ENCODE peak calls at places on chromosomes 6 and 20, in nine cellular contexts. One of them, this sample, is unnamed. For H3K4me1, the result is how much of the 10 kb centered on the place peaks cover.

GRCh38 chr6:49958180-49958579 is 5.8 kb downstream of the DEFB114 start:
- DNase-seq in aorta: no peak
- DNase-seq in CD8-positive, alpha-beta T cell: no peak
- DNase-seq in heart left ventricle: no peak
- DNase-seq in PC-3: no peak
- DNase-seq in right cardiac atrium: no peak
- DNase-seq in lung: no peak
- DNase-seq in tibial nerve: no peak
- DNase-seq in psoas muscle: no peak
- DNase-seq in this sample: no peak

GRCh38 chr20:11219192-11219591 is 545.4 kb upstream of the JAG1 start:
- DNase-seq in aorta: no peak
- DNase-seq in CD8-positive, alpha-beta T cell: no peak
- DNase-seq in heart left ventricle: no peak
- DNase-seq in PC-3: no peak
- DNase-seq in right cardiac atrium: no peak
- DNase-seq in lung: no peak
- DNase-seq in tibial nerve: no peak
- DNase-seq in psoas muscle: no peak
- DNase-seq in this sample: no peak

GRCh38 chr6:108944058-108944457 is 95.8 kb downstream of the ARMC2 start:
- DNase-seq in aorta: no peak
- DNase-seq in CD8-positive, alpha-beta T cell: no peak
- DNase-seq in heart left ventricle: no peak
- DNase-seq in PC-3: no peak
- DNase-seq in right cardiac atrium: no peak
- DNase-seq in lung: no peak
- DNase-seq in tibial nerve: no peak
- DNase-seq in psoas muscle: no peak
- DNase-seq in this sample: no peak

GRCh38 chr6:126721581-126722145 is 381.7 kb downstream of the CENPW start:
- DNase-seq in aorta: no peak
- DNase-seq in CD8-positive, alpha-beta T cell: no peak
- DNase-seq in heart left ventricle: no peak
- DNase-seq in PC-3: peak
- DNase-seq in right cardiac atrium: no peak
- DNase-seq in lung: no peak
- DNase-seq in tibial nerve: no peak
- DNase-seq in psoas muscle: no peak
- DNase-seq in this sample: no peak

GRCh38 chr6:118952683-118953082 is 17.7 kb upstream of the MCM9 start:
- DNase-seq in aorta: no peak
- DNase-seq in CD8-positive, alpha-beta T cell: no peak
- DNase-seq in heart left ventricle: no peak
- DNase-seq in PC-3: no peak
- DNase-seq in right cardiac atrium: no peak
- DNase-seq in lung: no peak
- DNase-seq in tibial nerve: no peak
- DNase-seq in psoas muscle: no peak
- DNase-seq in this sample: no peak

GRCh38 chr6:47069156-47069555 is 27.0 kb upstream of the ADGRF1 start:
- DNase-seq in aorta: no peak
- DNase-seq in CD8-positive, alpha-beta T cell: no peak
- DNase-seq in heart left ventricle: no peak
- DNase-seq in PC-3: peak
- DNase-seq in right cardiac atrium: no peak
- DNase-seq in lung: no peak
- DNase-seq in tibial nerve: no peak
- DNase-seq in psoas muscle: no peak
- DNase-seq in this sample: no peak

GRCh38 chr6:55794136-55794812 is 81.1 kb downstream of the BMP5 start:
- DNase-seq in aorta: no peak
- DNase-seq in CD8-positive, alpha-beta T cell: no peak
- DNase-seq in heart left ventricle: no peak
- DNase-seq in PC-3: peak
- DNase-seq in right cardiac atrium: no peak
- DNase-seq in lung: no peak
- DNase-seq in tibial nerve: no peak
- DNase-seq in psoas muscle: no peak
- DNase-seq in this sample: no peak

GRCh38 chr20:56780266-56780665 is 151.2 kb downstream of the TFAP2C start:
- DNase-seq in aorta: no peak
- DNase-seq in CD8-positive, alpha-beta T cell: no peak
- DNase-seq in heart left ventricle: no peak
- DNase-seq in PC-3: no peak
- DNase-seq in right cardiac atrium: no peak
- DNase-seq in lung: no peak
- DNase-seq in tibial nerve: no peak
- DNase-seq in psoas muscle: no peak
- DNase-seq in this sample: no peak

GRCh38 chr6:25324076-25324762 is 45.0 kb downstream of the CARMIL1 start:
- DNase-seq in aorta: no peak
- DNase-seq in CD8-positive, alpha-beta T cell: no peak
- DNase-seq in heart left ventricle: no peak
- DNase-seq in PC-3: no peak
- DNase-seq in right cardiac atrium: no peak
- DNase-seq in lung: no peak
- DNase-seq in tibial nerve: no peak
- DNase-seq in psoas muscle: no peak
- DNase-seq in this sample: no peak

GRCh38 chr20:38230957-38231785 is 29.4 kb downstream of the KIAA1755 start:
- DNase-seq in aorta: no peak
- DNase-seq in CD8-positive, alpha-beta T cell: no peak
- DNase-seq in heart left ventricle: no peak
- DNase-seq in PC-3: no peak
- DNase-seq in right cardiac atrium: no peak
- DNase-seq in lung: no peak
- DNase-seq in tibial nerve: no peak
- DNase-seq in psoas muscle: no peak
- DNase-seq in this sample: no peak

GRCh38 chr20:10676518-10676917 is 2.7 kb upstream of the JAG1 start:
- DNase-seq in aorta: no peak
- DNase-seq in CD8-positive, alpha-beta T cell: no peak
- DNase-seq in heart left ventricle: no peak
- DNase-seq in PC-3: no peak
- DNase-seq in right cardiac atrium: no peak
- DNase-seq in lung: no peak
- DNase-seq in tibial nerve: no peak
- DNase-seq in psoas muscle: no peak
- DNase-seq in this sample: no peak

GRCh38 chr20:2133318-2134183 is 31.9 kb downstream of the STK35 start:
- DNase-seq in aorta: peak
- DNase-seq in CD8-positive, alpha-beta T cell: no peak
- DNase-seq in heart left ventricle: no peak
- DNase-seq in PC-3: peak
- DNase-seq in right cardiac atrium: peak
- DNase-seq in lung: no peak
- DNase-seq in tibial nerve: peak
- DNase-seq in psoas muscle: peak
- DNase-seq in this sample: no peak

GRCh38 chr20:53643031-53643832 is 49.6 kb upstream of the ZNF217 start:
- DNase-seq in aorta: no peak
- DNase-seq in CD8-positive, alpha-beta T cell: peak
- DNase-seq in heart left ventricle: peak
- DNase-seq in PC-3: peak
- DNase-seq in right cardiac atrium: peak
- DNase-seq in lung: peak
- DNase-seq in tibial nerve: no peak
- DNase-seq in psoas muscle: no peak
- DNase-seq in this sample: peak

GRCh38 chr20:9036593-9036992 is 32.3 kb upstream of the PLCB4 start:
- DNase-seq in aorta: no peak
- DNase-seq in CD8-positive, alpha-beta T cell: no peak
- DNase-seq in heart left ventricle: no peak
- DNase-seq in PC-3: no peak
- DNase-seq in right cardiac atrium: no peak
- DNase-seq in lung: no peak
- DNase-seq in tibial nerve: no peak
- DNase-seq in psoas muscle: no peak
- DNase-seq in this sample: no peak

GRCh38 chr6:23174781-23175361 is 605.5 kb downstream of the HDGFL1 start:
- DNase-seq in aorta: no peak
- DNase-seq in CD8-positive, alpha-beta T cell: no peak
- DNase-seq in heart left ventricle: no peak
- DNase-seq in PC-3: peak
- DNase-seq in right cardiac atrium: no peak
- DNase-seq in lung: no peak
- DNase-seq in tibial nerve: no peak
- DNase-seq in psoas muscle: no peak
- DNase-seq in this sample: no peak

GRCh38 chr20:23350855-23351838 is 556 bp downstream of the NXT1 start:
- DNase-seq in aorta: peak
- DNase-seq in CD8-positive, alpha-beta T cell: peak
- DNase-seq in heart left ventricle: peak
- DNase-seq in PC-3: peak
- DNase-seq in right cardiac atrium: peak
- DNase-seq in lung: peak
- DNase-seq in tibial nerve: peak
- DNase-seq in psoas muscle: peak
- DNase-seq in this sample: peak

GRCh38 chr6:74626288-74626687 is 579.6 kb downstream of the COL12A1 start:
- DNase-seq in aorta: no peak
- DNase-seq in CD8-positive, alpha-beta T cell: no peak
- DNase-seq in heart left ventricle: no peak
- DNase-seq in PC-3: no peak
- DNase-seq in right cardiac atrium: no peak
- DNase-seq in lung: no peak
- DNase-seq in tibial nerve: no peak
- DNase-seq in psoas muscle: no peak
- DNase-seq in this sample: no peak

GRCh38 chr20:21026951-21027350 is 79.2 kb downstream of the LINC00237 start:
- DNase-seq in aorta: no peak
- DNase-seq in CD8-positive, alpha-beta T cell: no peak
- DNase-seq in heart left ventricle: no peak
- DNase-seq in PC-3: peak
- DNase-seq in right cardiac atrium: no peak
- DNase-seq in lung: no peak
- DNase-seq in tibial nerve: no peak
- DNase-seq in psoas muscle: no peak
- DNase-seq in this sample: no peak

GRCh38 chr20:51122931-51123658 is 100.2 kb upstream of the KCNG1 start:
- DNase-seq in aorta: no peak
- DNase-seq in CD8-positive, alpha-beta T cell: no peak
- DNase-seq in heart left ventricle: no peak
- DNase-seq in PC-3: peak
- DNase-seq in right cardiac atrium: no peak
- DNase-seq in lung: no peak
- DNase-seq in tibial nerve: no peak
- DNase-seq in psoas muscle: no peak
- DNase-seq in this sample: no peak
- H3K4me1 ChIP-seq in aorta: under half
- H3K4me1 ChIP-seq in CD8-positive, alpha-beta T cell: under half
- H3K4me1 ChIP-seq in heart left ventricle: under half
- H3K4me1 ChIP-seq in PC-3: half or more
- H3K4me1 ChIP-seq in right cardiac atrium: under half
- H3K4me1 ChIP-seq in lung: under half
- H3K4me1 ChIP-seq in tibial nerve: under half
- H3K4me1 ChIP-seq in psoas muscle: under half
- H3K4me1 ChIP-seq in this sample: under half

DNA sequence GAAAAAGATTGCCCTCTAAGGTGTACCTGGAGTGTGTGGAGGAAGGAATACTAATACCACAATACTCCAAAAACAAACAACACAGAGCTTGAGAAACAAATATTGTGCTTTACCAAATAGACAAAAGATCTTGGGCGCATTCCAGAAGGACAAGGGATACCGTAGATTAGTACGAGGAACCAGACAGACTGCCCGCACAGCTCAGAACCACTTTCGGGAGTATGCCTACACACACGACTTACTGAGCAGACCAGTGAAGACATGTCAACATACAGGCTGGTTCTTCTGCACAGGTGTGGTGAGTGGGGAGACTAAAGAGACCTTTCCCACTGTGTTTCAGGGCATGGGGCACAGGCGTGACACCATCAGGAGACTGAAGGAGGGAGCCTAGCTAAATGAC is 15.8 kb upstream of the FOXQ1 start:
- DNase-seq in aorta: no peak
- DNase-seq in CD8-positive, alpha-beta T cell: no peak
- DNase-seq in heart left ventricle: no peak
- DNase-seq in PC-3: peak
- DNase-seq in right cardiac atrium: no peak
- DNase-seq in lung: no peak
- DNase-seq in tibial nerve: no peak
- DNase-seq in psoas muscle: no peak
- DNase-seq in this sample: no peak
- H3K27ac ChIP-seq in aorta: no peak
- H3K27ac ChIP-seq in CD8-positive, alpha-beta T cell: no peak
- H3K27ac ChIP-seq in heart left ventricle: no peak
- H3K27ac ChIP-seq in PC-3: peak
- H3K27ac ChIP-seq in right cardiac atrium: no peak
- H3K27ac ChIP-seq in lung: no peak
- H3K27ac ChIP-seq in tibial nerve: no peak
- H3K27ac ChIP-seq in psoas muscle: no peak
- H3K27ac ChIP-seq in this sample: no peak

GRCh38 chr6:137342607-137343186 is 123.5 kb upstream of the IFNGR1 start:
- DNase-seq in aorta: no peak
- DNase-seq in CD8-positive, alpha-beta T cell: no peak
- DNase-seq in heart left ventricle: no peak
- DNase-seq in PC-3: no peak
- DNase-seq in right cardiac atrium: no peak
- DNase-seq in lung: no peak
- DNase-seq in tibial nerve: no peak
- DNase-seq in psoas muscle: no peak
- DNase-seq in this sample: no peak
- H3K4me3 ChIP-seq in aorta: no peak
- H3K4me3 ChIP-seq in CD8-positive, alpha-beta T cell: peak
- H3K4me3 ChIP-seq in heart left ventricle: peak
- H3K4me3 ChIP-seq in PC-3: peak
- H3K4me3 ChIP-seq in right cardiac atrium: peak
- H3K4me3 ChIP-seq in lung: no peak
- H3K4me3 ChIP-seq in tibial nerve: no peak
- H3K4me3 ChIP-seq in psoas muscle: peak
- H3K4me3 ChIP-seq in this sample: no peak

GRCh38 chr6:167444602-167445346 is 119.9 kb downstream of the TTLL2 start:
- DNase-seq in aorta: no peak
- DNase-seq in CD8-positive, alpha-beta T cell: no peak
- DNase-seq in heart left ventricle: no peak
- DNase-seq in PC-3: no peak
- DNase-seq in right cardiac atrium: no peak
- DNase-seq in lung: no peak
- DNase-seq in tibial nerve: no peak
- DNase-seq in psoas muscle: no peak
- DNase-seq in this sample: no peak

GRCh38 chr6:167437888-167438484 is 113.1 kb downstream of the TTLL2 start:
- DNase-seq in aorta: no peak
- DNase-seq in CD8-positive, alpha-beta T cell: no peak
- DNase-seq in heart left ventricle: no peak
- DNase-seq in PC-3: no peak
- DNase-seq in right cardiac atrium: no peak
- DNase-seq in lung: no peak
- DNase-seq in tibial nerve: no peak
- DNase-seq in psoas muscle: no peak
- DNase-seq in this sample: no peak

GRCh38 chr6:167445568-167445967 is 120.7 kb downstream of the TTLL2 start:
- DNase-seq in aorta: no peak
- DNase-seq in CD8-positive, alpha-beta T cell: no peak
- DNase-seq in heart left ventricle: no peak
- DNase-seq in PC-3: no peak
- DNase-seq in right cardiac atrium: no peak
- DNase-seq in lung: no peak
- DNase-seq in tibial nerve: no peak
- DNase-seq in psoas muscle: no peak
- DNase-seq in this sample: no peak

GRCh38 chr6:167443098-167443680 is 118.3 kb downstream of the TTLL2 start:
- DNase-seq in aorta: no peak
- DNase-seq in CD8-positive, alpha-beta T cell: no peak
- DNase-seq in heart left ventricle: no peak
- DNase-seq in PC-3: no peak
- DNase-seq in right cardiac atrium: no peak
- DNase-seq in lung: no peak
- DNase-seq in tibial nerve: no peak
- DNase-seq in psoas muscle: no peak
- DNase-seq in this sample: no peak

GRCh38 chr6:167441653-167442644 is 117.1 kb downstream of the TTLL2 start:
- DNase-seq in aorta: no peak
- DNase-seq in CD8-positive, alpha-beta T cell: no peak
- DNase-seq in heart left ventricle: no peak
- DNase-seq in PC-3: no peak
- DNase-seq in right cardiac atrium: no peak
- DNase-seq in lung: no peak
- DNase-seq in tibial nerve: no peak
- DNase-seq in psoas muscle: no peak
- DNase-seq in this sample: no peak
- H3K4me1 ChIP-seq in aorta: under half
- H3K4me1 ChIP-seq in CD8-positive, alpha-beta T cell: under half
- H3K4me1 ChIP-seq in heart left ventricle: under half
- H3K4me1 ChIP-seq in PC-3: under half
- H3K4me1 ChIP-seq in right cardiac atrium: under half
- H3K4me1 ChIP-seq in lung: under half
- H3K4me1 ChIP-seq in tibial nerve: under half
- H3K4me1 ChIP-seq in psoas muscle: under half
- H3K4me1 ChIP-seq in this sample: under half